ENCODE peak calls at places on chromosome 4, in nine cellular contexts. R is neural progenitor cell, T is MM.1S, F is small intestine, U is RWPE1, Z is caudate nucleus, S is transverse colon, D is WERI-Rb-1, J is uterus. G is an unnamed sample.

GRCh38 chr4:60019946-60020345 is 1180.2 kb upstream of the ADGRL3 start:
- DNase-seq in J (no peak), R (no peak), T (no peak), F (no peak), S (no peak), U (no peak), D (no peak), Z (no peak), G (no peak)

GRCh38 chr4:104751468-104751867 is 256.8 kb upstream of the CXXC4 start:
- DNase-seq in T (no peak), R (peak), Z (no peak), F (no peak), U (no peak), D (peak), S (no peak), J (no peak), G (no peak)

GRCh38 chr4:6773616-6774540 is 8.6 kb upstream of the KIAA0232 start:
- DNase-seq in F (peak), T (no peak), Z (no peak), S (no peak), J (no peak), R (no peak), D (no peak), U (no peak), G (no peak)

GRCh38 chr4:186724861-186725419 is 1.3 kb upstream of the FAT1 start:
- DNase-seq in U (peak), S (no peak), D (no peak), F (peak), Z (peak), T (peak), R (peak), J (no peak), G (no peak)

GRCh38 chr4:170697045-170697444 is 607.3 kb upstream of the AADAT start:
- DNase-seq in Z (no peak), J (no peak), U (no peak), D (no peak), S (no peak), T (no peak), F (peak), R (no peak), G (no peak)

GRCh38 chr4:41212221-41213203 is 1.8 kb downstream of the APBB2 start:
- DNase-seq in Z (peak), F (peak), S (peak), U (peak), T (no peak), J (peak), D (peak), R (peak), G (no peak)

GRCh38 chr4:126991965-126992364 is 640.8 kb upstream of the INTU start:
- DNase-seq in T (no peak), R (no peak), U (no peak), F (no peak), D (no peak), S (no peak), J (no peak), Z (peak), G (no peak)

GRCh38 chr4:129094347-129094746 is 1.0 kb upstream of the SCLT1 start:
- DNase-seq in D (no peak), S (no peak), R (no peak), Z (no peak), T (peak), F (no peak), U (no peak), J (no peak), G (no peak)

GRCh38 chr4:103996059-103996458 is 276.3 kb upstream of the TACR3 start:
- DNase-seq in R (peak), U (peak), F (no peak), D (peak), S (no peak), T (no peak), J (no peak), Z (no peak), G (no peak)

GRCh38 chr4:128757712-128758111 is 51.8 kb upstream of the JADE1 start:
- DNase-seq in S (no peak), D (peak), F (no peak), J (no peak), T (peak), U (no peak), Z (no peak), R (peak), G (no peak)

GRCh38 chr4:186728631-186729271 is 5.1 kb upstream of the FAT1 start:
- DNase-seq in J (no peak), S (no peak), Z (no peak), F (peak), R (peak), U (peak), T (no peak), D (no peak), G (no peak)

GRCh38 chr4:60897415-60897814 is 302.7 kb upstream of the ADGRL3 start:
- DNase-seq in J (no peak), S (no peak), D (no peak), T (no peak), U (no peak), F (no peak), R (no peak), Z (no peak), G (no peak)

GRCh38 chr4:155342142-155342541 is 34.6 kb downstream of the MAP9 start:
- DNase-seq in S (no peak), D (no peak), U (peak), J (no peak), T (no peak), Z (no peak), F (no peak), R (no peak), G (no peak)

GRCh38 chr4:72858328-72858727 is 211.2 kb downstream of the COX18 start:
- DNase-seq in U (peak), F (no peak), R (no peak), T (no peak), Z (no peak), S (no peak), J (no peak), D (no peak), G (no peak)

GRCh38 chr4:176277162-176277904 is 8.3 kb upstream of the ASB5 start:
- DNase-seq in D (peak), J (peak), S (peak), U (peak), Z (peak), T (peak), R (peak), F (peak), G (no peak)

GRCh38 chr4:143384381-143384994 is 47.8 kb downstream of the GAB1 start:
- DNase-seq in F (no peak), S (no peak), Z (no peak), J (no peak), R (no peak), U (no peak), T (no peak), D (no peak), G (peak)

GRCh38 chr4:40333921-40334352 is 1.2 kb upstream of the CHRNA9 start:
- DNase-seq in Z (peak), J (no peak), D (peak), U (peak), S (no peak), F (no peak), T (no peak), R (no peak), G (no peak)

GRCh38 chr4:122091836-122092235 is 60.3 kb upstream of the BLTP1 start:
- DNase-seq in U (no peak), S (no peak), T (no peak), F (no peak), R (no peak), J (no peak), D (no peak), Z (no peak), G (no peak)

GRCh38 chr4:62490635-62491034 is 1290.5 kb downstream of the ADGRL3 start:
- DNase-seq in S (no peak), R (no peak), D (no peak), F (no peak), Z (no peak), T (no peak), J (no peak), U (no peak), G (no peak)

GRCh38 chr4:122602277-122603142 is 18.4 kb downstream of the IL21 start:
- DNase-seq in T (peak), U (peak), Z (no peak), J (no peak), S (no peak), R (peak), F (peak), D (no peak), G (no peak)

GRCh38 chr4:70915048-70915815 is 13.1 kb downstream of the MOB1B start:
- DNase-seq in J (no peak), R (no peak), S (no peak), T (no peak), Z (no peak), U (peak), F (no peak), D (no peak), G (no peak)

GRCh38 chr4:103008875-103009729 is 10.4 kb downstream of the SLC9B1 start:
- DNase-seq in T (peak), S (no peak), F (peak), R (peak), D (peak), U (peak), Z (no peak), J (no peak), G (no peak)

GRCh38 chr4:182074139-182074538 is 169.1 kb upstream of the TENM3 start:
- DNase-seq in F (no peak), Z (peak), D (no peak), S (no peak), U (no peak), R (no peak), T (no peak), J (no peak), G (no peak)

GRCh38 chr4:149371021-149371420 is 444.6 kb downstream of the IQCM start:
- DNase-seq in U (peak), F (peak), D (peak), S (peak), R (peak), T (peak), Z (no peak), J (no peak), G (no peak)

GRCh38 chr4:176971576-176972105 is 178.9 kb upstream of the VEGFC start:
- DNase-seq in Z (no peak), F (no peak), T (no peak), D (no peak), U (no peak), S (no peak), J (no peak), R (no peak), G (no peak)

GRCh38 chr4:168199262-168199957 is 107.1 kb downstream of the ANXA10 start:
- DNase-seq in F (peak), Z (no peak), U (no peak), J (no peak), D (no peak), S (no peak), T (no peak), R (no peak), G (no peak)
- H3K27ac ChIP-seq in F (no peak), Z (no peak), U (no peak), J (no peak), D (no peak), S (no peak), T (no peak), R (no peak), G (no peak)

DNA sequence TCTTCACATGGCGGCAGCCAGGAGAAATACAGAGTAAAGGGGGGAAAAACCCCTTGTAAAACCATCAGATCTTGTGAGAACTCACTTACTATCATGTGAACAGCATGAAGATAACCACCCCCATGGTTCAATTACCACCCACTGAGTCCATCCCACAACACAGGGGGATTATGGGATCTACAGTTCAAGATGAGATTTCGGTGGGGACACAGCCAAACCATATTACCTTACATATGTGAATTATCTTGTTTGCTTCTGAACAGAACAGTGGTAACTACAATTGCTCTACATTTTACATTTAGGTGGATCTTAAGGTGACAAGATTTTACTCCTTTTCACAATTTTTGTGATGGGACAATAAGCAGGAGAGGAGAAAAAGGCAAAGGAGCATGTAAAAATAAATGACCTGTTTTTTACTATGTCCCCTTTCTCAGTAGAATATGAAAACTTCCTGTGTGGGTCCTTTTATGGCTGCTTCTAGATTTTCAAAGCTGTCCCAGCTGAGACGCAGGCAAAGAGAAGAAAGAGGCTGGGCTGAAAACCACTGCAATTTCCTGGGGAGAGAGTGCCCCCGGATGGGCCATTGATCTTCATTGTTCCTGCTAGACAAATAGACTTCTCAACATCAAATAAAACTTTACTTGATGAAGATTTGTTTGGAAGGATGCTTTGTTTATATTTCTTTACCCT is 45.9 kb upstream of the PGM2 start:
- DNase-seq in D (no peak), T (peak), R (peak), Z (no peak), F (peak), J (no peak), U (no peak), S (peak), G (no peak)
- H3K27ac ChIP-seq in D (no peak), T (no peak), R (no peak), Z (no peak), F (no peak), J (no peak), U (no peak), S (no peak), G (no peak)

GRCh38 chr4:25993564-25994185 is 79.7 kb downstream of the SMIM20 start:
- DNase-seq in D (peak), J (no peak), U (peak), Z (no peak), S (peak), R (peak), F (no peak), T (peak), G (no peak)
- H3K27ac ChIP-seq in D (no peak), J (no peak), U (no peak), Z (no peak), S (no peak), R (no peak), F (no peak), T (no peak), G (no peak)

GRCh38 chr4:7830747-7831146 is 108.9 kb downstream of the AFAP1 start:
- DNase-seq in U (no peak), J (no peak), F (no peak), T (no peak), S (no peak), R (no peak), D (no peak), Z (no peak), G (no peak)
- H3K27ac ChIP-seq in U (peak), J (peak), F (peak), T (peak), S (peak), R (no peak), D (peak), Z (no peak), G (peak)

GRCh38 chr4:88735554-88735953 is 37.9 kb upstream of the NAP1L5 start:
- DNase-seq in J (no peak), R (no peak), U (no peak), D (no peak), F (no peak), S (no peak), Z (no peak), T (no peak), G (no peak)

GRCh38 chr4:88738714-88739366 is 41.2 kb upstream of the NAP1L5 start:
- DNase-seq in U (no peak), R (no peak), J (no peak), F (no peak), D (no peak), S (no peak), Z (no peak), T (no peak), G (no peak)

GRCh38 chr4:88737304-88738015 is 39.8 kb upstream of the NAP1L5 start:
- DNase-seq in S (peak), F (peak), R (peak), J (peak), Z (no peak), U (no peak), D (peak), T (peak), G (no peak)

GRCh38 chr4:88736264-88736663 is 38.6 kb upstream of the NAP1L5 start:
- DNase-seq in R (no peak), D (no peak), J (no peak), U (no peak), T (no peak), F (no peak), S (no peak), Z (no peak), G (no peak)

GRCh38 chr4:88738146-88738545 is 40.5 kb upstream of the NAP1L5 start:
- DNase-seq in R (no peak), D (peak), S (no peak), U (no peak), Z (no peak), F (no peak), J (no peak), T (no peak), G (no peak)
- H3K27ac ChIP-seq in R (peak), D (no peak), S (peak), U (no peak), Z (no peak), F (no peak), J (peak), T (peak), G (peak)